ENCODE peak calls at places on chromosomes 16 and 17, in four cellular contexts. One of them, this sample, is unnamed.

GRCh38 chr16:89364603-89365002 is 125.8 kb downstream of the ANKRD11 start:
- DNase-seq in activated effector memory CD4-positive, alpha-beta T cell treated with Interleukin-2 at 50 U/mL for 16 hours: no peak
- DNase-seq in T-cell: no peak
- DNase-seq in fibroblast of the conjunctiva: no peak
- DNase-seq in this sample: no peak

GRCh38 chr16:25257504-25257955 is at the start of gene ZKSCAN2:
- DNase-seq in activated effector memory CD4-positive, alpha-beta T cell treated with Interleukin-2 at 50 U/mL for 16 hours: peak; percentile 80
- DNase-seq in T-cell: peak; percentile 57
- DNase-seq in fibroblast of the conjunctiva: peak; percentile 82
- DNase-seq in this sample: peak; percentile 56

GRCh38 chr17:44987194-44987882 is 19.2 kb upstream of the C1QL1 start:
- DNase-seq in activated effector memory CD4-positive, alpha-beta T cell treated with Interleukin-2 at 50 U/mL for 16 hours: no peak
- DNase-seq in fibroblast of the conjunctiva: no peak
- DNase-seq in T-cell: no peak
- DNase-seq in this sample: no peak

GRCh38 chr17:42181851-42182207 is 887 bp upstream of the KCNH4 start:
- DNase-seq in fibroblast of the conjunctiva: no peak
- DNase-seq in T-cell: no peak
- DNase-seq in activated effector memory CD4-positive, alpha-beta T cell treated with Interleukin-2 at 50 U/mL for 16 hours: no peak
- DNase-seq in this sample: no peak

GRCh38 chr16:80300456-80300855 is 240.3 kb upstream of the DYNLRB2 start:
- DNase-seq in activated effector memory CD4-positive, alpha-beta T cell treated with Interleukin-2 at 50 U/mL for 16 hours: no peak
- DNase-seq in T-cell: no peak
- DNase-seq in fibroblast of the conjunctiva: no peak
- DNase-seq in this sample: peak; percentile 30

GRCh38 chr17:40843242-40843641 is 20.8 kb upstream of the KRT10 start:
- DNase-seq in activated effector memory CD4-positive, alpha-beta T cell treated with Interleukin-2 at 50 U/mL for 16 hours: no peak
- DNase-seq in T-cell: no peak
- DNase-seq in fibroblast of the conjunctiva: no peak
- DNase-seq in this sample: no peak

GRCh38 chr17:79022507-79022991 is 1.4 kb upstream of the C1QTNF1 start:
- DNase-seq in activated effector memory CD4-positive, alpha-beta T cell treated with Interleukin-2 at 50 U/mL for 16 hours: no peak
- DNase-seq in T-cell: no peak
- DNase-seq in fibroblast of the conjunctiva: no peak
- DNase-seq in this sample: no peak

GRCh38 chr17:76414334-76415295 is 30.2 kb downstream of the SPHK1 start:
- DNase-seq in fibroblast of the conjunctiva: peak; percentile 58
- DNase-seq in T-cell: no peak
- DNase-seq in activated effector memory CD4-positive, alpha-beta T cell treated with Interleukin-2 at 50 U/mL for 16 hours: no peak
- DNase-seq in this sample: peak; percentile 35

GRCh38 chr17:30580916-30581315 is 103.7 kb downstream of the GOSR1 start:
- DNase-seq in T-cell: no peak
- DNase-seq in activated effector memory CD4-positive, alpha-beta T cell treated with Interleukin-2 at 50 U/mL for 16 hours: no peak
- DNase-seq in fibroblast of the conjunctiva: no peak
- DNase-seq in this sample: no peak

GRCh38 chr17:42359133-42359532 is 29.1 kb downstream of the STAT3 start:
- DNase-seq in fibroblast of the conjunctiva: no peak
- DNase-seq in T-cell: no peak
- DNase-seq in activated effector memory CD4-positive, alpha-beta T cell treated with Interleukin-2 at 50 U/mL for 16 hours: no peak
- DNase-seq in this sample: no peak

GRCh38 chr17:35002876-35003551 is 22.7 kb downstream of the LIG3 start:
- DNase-seq in activated effector memory CD4-positive, alpha-beta T cell treated with Interleukin-2 at 50 U/mL for 16 hours: no peak
- DNase-seq in T-cell: no peak
- DNase-seq in fibroblast of the conjunctiva: peak; percentile 18
- DNase-seq in this sample: no peak

GRCh38 chr16:51500306-51500705 is 349.2 kb upstream of the SALL1 start:
- DNase-seq in fibroblast of the conjunctiva: no peak
- DNase-seq in activated effector memory CD4-positive, alpha-beta T cell treated with Interleukin-2 at 50 U/mL for 16 hours: no peak
- DNase-seq in T-cell: no peak
- DNase-seq in this sample: no peak

GRCh38 chr16:26816885-26817571 is 249.7 kb upstream of the C16orf82 start:
- DNase-seq in T-cell: no peak
- DNase-seq in fibroblast of the conjunctiva: peak; percentile 38
- DNase-seq in activated effector memory CD4-positive, alpha-beta T cell treated with Interleukin-2 at 50 U/mL for 16 hours: no peak
- DNase-seq in this sample: no peak